ENCODE peak calls at places on chromosomes 5 and 9, in eight cellular contexts. T, I, X, G, F, W, Y and H are unnamed samples.

GRCh38 chr9:36762958-36763357 is 190.3 kb downstream of the MELK start:
- DNase-seq in T (no peak), I (no peak), X (no peak), G (no peak), F (no peak), W (no peak), Y (no peak), H (no peak)

GRCh38 chr5:78696637-78697036 is 48.1 kb upstream of the LHFPL2 start:
- DNase-seq in T (no peak), I (no peak), X (no peak), G (no peak), F (no peak), W (no peak), Y (no peak), H (no peak)

GRCh38 chr5:135016926-135017325 is 17.1 kb downstream of the PITX1 start:
- DNase-seq in T (no peak), I (peak; percentile 51), X (no peak), G (no peak), F (no peak), W (no peak), Y (no peak), H (no peak)

GRCh38 chr5:146213210-146213838 is 9.9 kb downstream of the RBM27 start:
- DNase-seq in T (no peak), I (no peak), X (peak; percentile 20), G (peak; percentile 4), F (peak; percentile 33), W (peak; percentile 56), Y (peak; percentile 3), H (peak; percentile 37)

GRCh38 chr9:111979561-111979960 is 82.9 kb downstream of the UGCG start:
- DNase-seq in T (no peak), I (no peak), X (no peak), G (no peak), F (no peak), W (no peak), Y (no peak), H (no peak)

GRCh38 chr5:179549973-179550510 is 312 bp upstream of the RUFY1 start:
- DNase-seq in T (no peak), I (no peak), X (peak; percentile 78), G (no peak), F (no peak), W (peak; percentile 63), Y (no peak), H (no peak)

GRCh38 chr5:108141676-108142075 is 240.2 kb downstream of the FBXL17 start:
- DNase-seq in T (no peak), I (no peak), X (no peak), G (peak; percentile 38), F (no peak), W (no peak), Y (no peak), H (no peak)

GRCh38 chr5:80796861-80797260 is 142.1 kb upstream of the DHFR start:
- DNase-seq in T (no peak), I (no peak), X (no peak), G (no peak), F (no peak), W (no peak), Y (no peak), H (no peak)

GRCh38 chr5:19777363-19777762 is 210.6 kb downstream of the CDH18 start:
- DNase-seq in T (no peak), I (no peak), X (no peak), G (no peak), F (no peak), W (no peak), Y (no peak), H (no peak)

GRCh38 chr5:39578887-39579497 is 154.2 kb upstream of the DAB2 start:
- DNase-seq in T (no peak), I (no peak), X (peak; percentile 42), G (peak; percentile 49), F (peak; percentile 52), W (peak; percentile 55), Y (peak; percentile 19), H (no peak)

GRCh38 chr5:31364881-31365636 is 166.8 kb downstream of the DROSHA start:
- DNase-seq in T (no peak), I (no peak), X (no peak), G (peak; percentile 90), F (no peak), W (peak; percentile 69), Y (peak; percentile 74), H (no peak)

GRCh38 chr5:118553662-118554061 is 434.7 kb downstream of the DTWD2 start:
- DNase-seq in T (peak; percentile 54), I (no peak), X (peak; percentile 16), G (peak; percentile 12), F (peak; percentile 16), W (peak; percentile 90), Y (peak; percentile 71), H (no peak)

GRCh38 chr9:95854386-95855015 is 21.0 kb upstream of the ERCC6L2 start:
- DNase-seq in T (no peak), I (no peak), X (no peak), G (peak; percentile 82), F (peak; percentile 66), W (peak; percentile 79), Y (peak; percentile 54), H (no peak)

GRCh38 chr5:116498478-116498877 is 76.1 kb downstream of the SEMA6A start:
- DNase-seq in T (no peak), I (no peak), X (no peak), G (no peak), F (no peak), W (no peak), Y (no peak), H (no peak)

GRCh38 chr5:6847896-6848295 is 134.7 kb downstream of the TENT4A start:
- DNase-seq in T (no peak), I (no peak), X (no peak), G (no peak), F (no peak), W (no peak), Y (no peak), H (no peak)

GRCh38 chr5:136730426-136730825 is 365.1 kb upstream of the TRPC7 start:
- DNase-seq in T (no peak), I (no peak), X (no peak), G (no peak), F (no peak), W (no peak), Y (no peak), H (no peak)

GRCh38 chr5:66642538-66642937 is 46.3 kb downstream of the MAST4 start:
- DNase-seq in T (no peak), I (no peak), X (no peak), G (no peak), F (no peak), W (no peak), Y (no peak), H (no peak)

GRCh38 chr5:127944125-127944524 is 139.4 kb upstream of the SLC12A2 start:
- DNase-seq in T (no peak), I (no peak), X (no peak), G (no peak), F (no peak), W (no peak), Y (no peak), H (peak; percentile 43)

GRCh38 chr9:75979362-75979761 is 88.9 kb downstream of the PCSK5 start:
- DNase-seq in T (no peak), I (no peak), X (peak; percentile 1), G (peak; percentile 13), F (peak; percentile 12), W (no peak), Y (peak; percentile 29), H (peak; percentile 14)

GRCh38 chr5:102772273-102772672 is 17.2 kb downstream of the PAM start:
- DNase-seq in T (no peak), I (no peak), X (no peak), G (no peak), F (peak; percentile 44), W (no peak), Y (no peak), H (no peak)

GRCh38 chr9:130298663-130299279 is 33.2 kb downstream of the HMCN2 start:
- DNase-seq in T (no peak), I (no peak), X (peak; percentile 35), G (no peak), F (no peak), W (no peak), Y (no peak), H (peak; percentile 10)

GRCh38 chr9:20811872-20812271 is 127.8 kb downstream of the FOCAD start:
- DNase-seq in T (no peak), I (no peak), X (peak; percentile 41), G (peak; percentile 76), F (peak; percentile 37), W (peak; percentile 31), Y (peak; percentile 19), H (no peak)

GRCh38 chr5:1867114-1867814 is 15.5 kb downstream of the IRX4 start:
- DNase-seq in T (no peak), I (no peak), X (no peak), G (no peak), F (no peak), W (no peak), Y (no peak), H (no peak)